ENCODE peak calls at places on chromosome 7, in six cellular contexts. X is GM23338, L is WERI-Rb-1, G is HFF-Myc, K is bronchial epithelial cell, Q is hepatocyte. H is an unnamed sample.

GRCh38 chr7:112143567-112143966 is 62.6 kb downstream of the DOCK4 start:
- DNase-seq in K (no peak), G (peak), Q (no peak), X (no peak), L (no peak), H (peak)

GRCh38 chr7:105354383-105354782 is 34.3 kb downstream of the SRPK2 start:
- DNase-seq in L (no peak), G (no peak), X (no peak), K (no peak), Q (no peak), H (no peak)

GRCh38 chr7:151186640-151187408 is at the start of gene ASB10:
- DNase-seq in Q (no peak), X (no peak), L (no peak), K (no peak), G (no peak), H (no peak)

GRCh38 chr7:104552102-104552501 is 223.7 kb downstream of the LHFPL3 start:
- DNase-seq in G (peak), L (no peak), X (peak), Q (peak), K (peak), H (peak)

GRCh38 chr7:71465741-71466189 is 333.8 kb downstream of the GALNT17 start:
- DNase-seq in K (no peak), L (no peak), Q (no peak), X (peak), G (no peak), H (no peak)

GRCh38 chr7:142319970-142320369 is 62.1 kb upstream of the PRSS58 start:
- DNase-seq in L (peak), K (peak), G (no peak), X (peak), Q (no peak), H (no peak)

GRCh38 chr7:77248154-77248553 is 48.5 kb upstream of the FGL2 start:
- DNase-seq in X (no peak), L (no peak), Q (no peak), K (no peak), G (no peak), H (no peak)

GRCh38 chr7:82331234-82331633 is 112.3 kb downstream of the CACNA2D1 start:
- DNase-seq in G (no peak), L (no peak), X (no peak), K (no peak), Q (no peak), H (no peak)

GRCh38 chr7:116528008-116528789 is 3.4 kb downstream of the CAV1 start:
- DNase-seq in L (no peak), Q (peak), X (no peak), G (peak), K (peak), H (peak)

GRCh38 chr7:84631913-84632312 is 437.3 kb upstream of the SEMA3A start:
- DNase-seq in L (no peak), Q (no peak), X (no peak), K (no peak), G (no peak), H (no peak)

GRCh38 chr7:74023037-74023436 is 4.9 kb upstream of the ELN start:
- DNase-seq in G (no peak), Q (peak), X (peak), L (no peak), K (peak), H (no peak)

GRCh38 chr7:156002362-156003001 is 190.2 kb upstream of the SHH start:
- DNase-seq in G (no peak), X (no peak), L (no peak), Q (no peak), K (no peak), H (no peak)

GRCh38 chr7:12893292-12893691 is 205.9 kb downstream of the ARL4A start:
- DNase-seq in Q (no peak), K (peak), L (no peak), X (no peak), G (no peak), H (no peak)

GRCh38 chr7:84948632-84949031 is 238.2 kb downstream of the SEMA3D start:
- DNase-seq in X (no peak), G (peak), L (no peak), K (no peak), Q (no peak), H (no peak)

GRCh38 chr7:4774804-4775280 is 581 bp upstream of the AP5Z1 start:
- DNase-seq in Q (peak), G (no peak), K (peak), X (no peak), L (no peak), H (peak)

GRCh38 chr7:139294951-139295555 is 46.1 kb upstream of the FMC1 start:
- DNase-seq in Q (no peak), X (no peak), K (no peak), G (no peak), L (peak), H (no peak)

GRCh38 chr7:3056713-3057388 is 13.2 kb upstream of the CARD11 start:
- DNase-seq in G (no peak), X (no peak), Q (peak), K (peak), L (no peak), H (no peak)

GRCh38 chr7:152902054-152902453 is 142.5 kb downstream of the ACTR3B start:
- DNase-seq in L (no peak), X (no peak), Q (no peak), G (no peak), K (no peak), H (no peak)

GRCh38 chr7:75878769-75879596 is at the start of gene RHBDD2:
- DNase-seq in G (peak), Q (peak), X (peak), K (peak), L (peak), H (peak)

GRCh38 chr7:461453-462172 is 58.0 kb downstream of the PDGFA start:
- DNase-seq in X (no peak), L (no peak), Q (no peak), K (no peak), G (no peak), H (no peak)

GRCh38 chr7:155027879-155028278 is 25.0 kb upstream of the PAXIP1 start:
- DNase-seq in K (no peak), Q (no peak), L (no peak), G (no peak), X (no peak), H (no peak)

GRCh38 chr7:100632951-100633717 is 8.2 kb downstream of the TFR2 start:
- DNase-seq in L (peak), K (no peak), Q (peak), G (no peak), X (peak), H (no peak)

GRCh38 chr7:47819054-47819920 is 129.0 kb downstream of the PKD1L1 start:
- DNase-seq in L (peak), Q (peak), X (peak), G (peak), K (peak), H (peak)

GRCh38 chr7:114921636-114922150 is at the start of gene MDFIC:
- DNase-seq in X (peak), Q (peak), K (no peak), G (no peak), L (no peak), H (no peak)

GRCh38 chr7:86598311-86598710 is 45.4 kb upstream of the GRM3 start:
- DNase-seq in K (no peak), G (no peak), L (peak), Q (peak), X (peak), H (no peak)

DNA sequence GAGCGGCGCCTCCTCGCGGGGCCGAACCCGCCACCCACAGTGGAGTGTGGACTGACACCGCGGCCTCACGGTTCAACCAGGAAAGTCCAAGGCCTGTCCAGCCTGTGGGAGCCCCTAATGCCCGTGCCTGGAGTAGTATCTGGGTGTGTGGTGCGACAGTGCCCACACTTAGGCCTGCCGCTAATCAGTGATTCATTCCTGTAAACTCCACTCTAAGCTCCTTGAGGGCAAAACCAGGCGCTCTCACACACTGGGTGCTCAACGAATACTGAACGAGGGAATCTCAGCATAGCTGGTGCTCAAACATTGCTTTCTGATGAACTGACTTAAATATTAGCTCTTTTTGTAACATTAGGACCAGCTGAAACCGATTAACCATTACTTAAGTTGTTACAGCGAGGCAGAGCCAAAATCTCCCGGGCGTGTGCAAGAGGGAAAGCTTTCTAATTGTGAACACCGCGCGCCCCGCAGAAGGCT is 573 bp upstream of the GSDME start:
- DNase-seq in K (peak), L (peak), X (peak), Q (peak), G (no peak), H (no peak)
- H3K4me3 ChIP-seq in K (peak), L (peak), X (peak), Q (peak), G (peak), H (peak)

GRCh38 chr7:25179771-25180591 is 48.3 kb downstream of the NPVF start:
- DNase-seq in G (no peak), Q (peak), L (peak), K (peak), X (peak), H (peak)

GRCh38 chr7:25179325-25179724 is 49.0 kb downstream of the NPVF start:
- DNase-seq in K (no peak), L (no peak), Q (no peak), G (no peak), X (no peak), H (no peak)

GRCh38 chr7:25181537-25181936 is 46.7 kb downstream of the NPVF start:
- DNase-seq in K (no peak), Q (no peak), G (no peak), X (no peak), L (no peak), H (no peak)

GRCh38 chr7:25180946-25181345 is 47.3 kb downstream of the NPVF start:
- DNase-seq in X (peak), K (no peak), Q (no peak), L (peak), G (no peak), H (no peak)

GRCh38 chr7:25180592-25180923 is 47.7 kb downstream of the NPVF start:
- DNase-seq in G (no peak), K (no peak), L (no peak), X (no peak), Q (no peak), H (no peak)
- TF ChIP-seq CTCF in G (no peak), K (no peak), L (no peak), X (no peak), Q (no peak), H (no peak)

GRCh38 chr7:63925626-63926460 is 72.8 kb upstream of the ZNF722 start:
- DNase-seq in X (no peak), Q (no peak), G (no peak), L (peak), K (peak), H (no peak)

GRCh38 chr7:63931985-63932577 is 66.6 kb upstream of the ZNF722 start:
- DNase-seq in K (no peak), G (no peak), Q (no peak), L (no peak), X (no peak), H (no peak)

GRCh38 chr7:63931057-63931600 is 67.5 kb upstream of the ZNF722 start:
- DNase-seq in G (no peak), K (no peak), X (no peak), L (no peak), Q (no peak), H (no peak)

GRCh38 chr7:63925262-63925625 is 73.4 kb upstream of the ZNF722 start:
- DNase-seq in G (no peak), X (no peak), Q (no peak), L (no peak), K (no peak), H (no peak)

GRCh38 chr7:63927261-63927660 is 71.4 kb upstream of the ZNF722 start:
- DNase-seq in G (no peak), K (no peak), X (no peak), Q (no peak), L (no peak), H (no peak)
- H3K4me3 ChIP-seq in G (no peak), K (no peak), X (no peak), Q (no peak), L (no peak), H (no peak)

GRCh38 chr7:132149801-132150310 is 426.4 kb downstream of the PLXNA4 start:
- DNase-seq in K (no peak), G (no peak), X (no peak), Q (no peak), L (no peak), H (no peak)
- TF ChIP-seq CTCF in K (no peak), G (no peak), X (no peak), Q (no peak), L (no peak), H (no peak)

GRCh38 chr7:29375641-29376562 is 181.3 kb downstream of the CHN2 start:
- DNase-seq in L (no peak), X (peak), G (peak), K (peak), Q (peak), H (no peak)
- H3K4me3 ChIP-seq in L (no peak), X (no peak), G (no peak), K (no peak), Q (no peak), H (no peak)

GRCh38 chr7:133051066-133051465 is 30.8 kb downstream of the CHCHD3 start:
- DNase-seq in X (peak), L (no peak), K (no peak), Q (peak), G (no peak), H (no peak)
- TF ChIP-seq CTCF in X (peak), L (peak), K (peak), Q (peak), G (no peak), H (peak)

GRCh38 chr7:140390466-140391190 is 7.7 kb downstream of the SLC37A3 start:
- DNase-seq in Q (no peak), G (no peak), L (no peak), K (no peak), X (peak), H (peak)
- H3K4me3 ChIP-seq in Q (no peak), G (no peak), L (no peak), K (no peak), X (no peak), H (no peak)

GRCh38 chr7:127588019-127588696 is at the start of gene ARF5:
- DNase-seq in K (peak), G (no peak), L (peak), X (peak), Q (peak), H (no peak)
- TF ChIP-seq CTCF in K (no peak), G (no peak), L (no peak), X (no peak), Q (no peak), H (no peak)

DNA sequence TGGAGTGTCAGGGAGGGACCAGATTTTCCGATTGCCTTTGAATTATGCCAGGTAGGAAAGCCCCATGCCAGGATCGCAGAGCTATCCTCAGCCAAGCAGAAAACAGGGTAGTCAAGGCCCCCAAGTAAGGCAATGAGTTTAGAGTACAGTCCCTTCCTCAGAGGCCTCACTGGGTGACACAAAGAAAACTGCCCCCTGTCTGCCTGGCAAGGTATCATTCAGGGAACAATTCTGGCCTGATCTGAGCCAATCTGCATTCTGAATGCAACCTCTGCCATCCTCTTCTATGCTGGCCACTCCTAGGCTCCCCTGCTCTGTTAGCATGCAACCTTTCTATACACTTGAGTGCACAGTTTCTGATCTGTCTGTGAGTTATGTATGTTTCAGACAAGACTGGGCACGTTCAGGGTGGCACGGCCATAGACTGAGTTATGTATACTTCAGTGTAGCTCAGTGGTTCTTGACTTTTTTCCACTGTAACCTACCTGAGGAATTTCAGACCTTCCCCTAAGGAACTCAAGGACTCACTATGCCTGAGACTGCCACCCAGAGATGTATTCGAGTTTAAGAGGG is 336.8 kb downstream of the PLXNA4 start:
- DNase-seq in L (no peak), X (no peak), G (no peak), Q (no peak), K (peak), H (no peak)
- H3K4me3 ChIP-seq in L (no peak), X (no peak), G (no peak), Q (no peak), K (no peak), H (no peak)